ENCODE peak calls at places on chromosomes 12 and 14, in six cellular contexts. M is psoas muscle, F is uterus, J is brain microvascular endothelial cell, Q is spleen, Y is fibroblast of pulmonary artery. W is an unnamed sample.

GRCh38 chr14:24072436-24072835 is 1.1 kb downstream of the CPNE6 start:
- DNase-seq in Y (no peak), F (no peak), J (no peak), M (no peak), Q (peak; percentile 41), W (no peak)

GRCh38 chr14:36505892-36506731 is 13.9 kb downstream of the NKX2-1 start:
- DNase-seq in Q (no peak), J (no peak), M (no peak), Y (no peak), F (no peak), W (no peak)

GRCh38 chr12:53809005-53809404 is 57.2 kb upstream of the CISTR start:
- DNase-seq in F (no peak), Y (no peak), Q (no peak), M (no peak), J (no peak), W (no peak)

GRCh38 chr12:109111775-109112491 is 4.5 kb upstream of the ACACB start:
- DNase-seq in J (peak; percentile 52), Y (peak; percentile 69), Q (peak; percentile 79), F (peak; percentile 76), M (peak; percentile 74), W (no peak)

GRCh38 chr12:128008341-128008740 is 258.6 kb upstream of the TMEM132C start:
- DNase-seq in F (no peak), Y (peak; percentile 3), J (peak; percentile 76), M (no peak), Q (no peak), W (no peak)

GRCh38 chr14:52701223-52701622 is 5.8 kb upstream of the PSMC6 start:
- DNase-seq in M (no peak), Q (no peak), J (no peak), F (no peak), Y (peak; percentile 59), W (no peak)

GRCh38 chr12:129911437-129912049 is 7.7 kb upstream of the TMEM132D start:
- DNase-seq in F (no peak), Q (no peak), J (peak; percentile 49), M (no peak), Y (peak; percentile 14), W (no peak)

GRCh38 chr12:4159851-4160250 is 113.7 kb upstream of the CCND2 start:
- DNase-seq in Y (no peak), F (no peak), Q (no peak), J (no peak), M (no peak), W (no peak)

GRCh38 chr12:11653215-11653753 is 3.8 kb downstream of the ETV6 start:
- DNase-seq in Y (peak; percentile 46), J (no peak), Q (no peak), M (no peak), F (no peak), W (no peak)

GRCh38 chr12:75447695-75448393 is 32.7 kb upstream of the GLIPR1 start:
- DNase-seq in M (no peak), Q (no peak), Y (no peak), J (no peak), F (no peak), W (no peak)

GRCh38 chr12:8035440-8036010 is 3.0 kb downstream of the FOXJ2 start:
- DNase-seq in J (no peak), M (no peak), Q (no peak), Y (no peak), F (no peak), W (no peak)

GRCh38 chr12:50825372-50825838 is 17.3 kb upstream of the TMPRSS12 start:
- DNase-seq in Q (no peak), Y (peak; percentile 90), F (no peak), J (no peak), M (no peak), W (no peak)

GRCh38 chr12:54723653-54724256 is 75.6 kb upstream of the DCD start:
- DNase-seq in J (peak; percentile 9), M (no peak), F (no peak), Y (peak; percentile 25), Q (no peak), W (no peak)

GRCh38 chr12:40312982-40313576 is 88.3 kb downstream of the LRRK2 start:
- DNase-seq in M (no peak), Q (no peak), Y (peak; percentile 57), F (no peak), J (no peak), W (no peak)

GRCh38 chr12:70895956-70896355 is 24.6 kb downstream of the PTPRR start:
- DNase-seq in Y (no peak), M (no peak), Q (no peak), J (no peak), F (no peak), W (no peak)

GRCh38 chr12:50764861-50765324 is 992 bp downstream of the ATF1 start:
- DNase-seq in F (peak; percentile 26), Y (peak; percentile 56), M (no peak), Q (no peak), J (no peak), W (no peak)

GRCh38 chr14:68775614-68776126 is 17.2 kb downstream of the ZFP36L1 start:
- DNase-seq in F (peak; percentile 14), Y (no peak), M (no peak), Q (peak; percentile 61), J (no peak), W (no peak)

GRCh38 chr14:38882533-38882932 is 220.5 kb downstream of the SEC23A start:
- DNase-seq in J (no peak), M (no peak), F (no peak), Y (no peak), Q (no peak), W (no peak)

GRCh38 chr14:66284346-66284745 is 201.8 kb upstream of the CCDC196 start:
- DNase-seq in F (no peak), Y (peak; percentile 29), M (no peak), J (peak; percentile 16), Q (no peak), W (no peak)

GRCh38 chr14:85250369-85250768 is 279.6 kb upstream of the FLRT2 start:
- DNase-seq in Q (no peak), M (no peak), J (no peak), F (no peak), Y (no peak), W (no peak)

GRCh38 chr14:49908433-49908782 is 15.5 kb downstream of the ARF6 start:
- DNase-seq in J (no peak), F (no peak), Q (no peak), M (no peak), Y (no peak), W (no peak)

GRCh38 chr12:79690156-79690605 is 583 bp downstream of the PAWR start:
- DNase-seq in Y (no peak), J (peak; percentile 24), Q (peak; percentile 85), F (peak; percentile 36), M (no peak), W (peak; percentile 57)

GRCh38 chr12:97957109-97957508 is 494.5 kb downstream of the RMST start:
- DNase-seq in F (no peak), M (no peak), Q (no peak), Y (no peak), J (no peak), W (no peak)

GRCh38 chr12:8844665-8845064 is 22.2 kb downstream of the A2ML1 start:
- DNase-seq in F (peak; percentile 73), M (peak; percentile 37), J (no peak), Q (no peak), Y (peak; percentile 55), W (no peak)

GRCh38 chr14:90578283-90578985 is 181.6 kb downstream of the CALM1 start:
- DNase-seq in Q (peak; percentile 65), F (no peak), M (peak; percentile 60), Y (no peak), J (no peak), W (no peak)

GRCh38 chr14:95875831-95876768 is 532 bp upstream of the TUNAR start:
- DNase-seq in Q (no peak), Y (no peak), F (no peak), J (no peak), M (no peak), W (no peak)
- TF ChIP-seq CTCF in Q (no peak), Y (no peak), F (no peak), J (no peak), M (no peak), W (no peak)

GRCh38 chr12:114483996-114484395 is 78.1 kb upstream of the TBX5 start:
- DNase-seq in Y (no peak), M (no peak), F (no peak), Q (no peak), J (no peak), W (no peak)

GRCh38 chr12:114479831-114480230 is 73.9 kb upstream of the TBX5 start:
- DNase-seq in J (no peak), Y (no peak), Q (no peak), M (no peak), F (no peak), W (no peak)

GRCh38 chr12:114478891-114479290 is 72.9 kb upstream of the TBX5 start:
- DNase-seq in F (no peak), M (no peak), Y (no peak), J (no peak), Q (no peak), W (no peak)

GRCh38 chr12:114480309-114481199 is 74.6 kb upstream of the TBX5 start:
- DNase-seq in F (no peak), M (no peak), J (no peak), Q (no peak), Y (peak; percentile 66), W (no peak)

GRCh38 chr12:114481200-114481535 is 75.2 kb upstream of the TBX5 start:
- DNase-seq in Y (no peak), J (no peak), Q (no peak), M (no peak), F (no peak), W (no peak)
- H3K4me3 ChIP-seq in Y (no peak overlapping the region), J (no peak overlapping the region), Q (no peak overlapping the region), M (no peak overlapping the region), F (no peak overlapping the region), W (no peak overlapping the region)

GRCh38 chr12:27970981-27971489 is 1.5 kb downstream of the PTHLH start:
- DNase-seq in Y (no peak), Q (no peak), J (no peak), F (no peak), M (no peak), W (no peak)

GRCh38 chr12:27969011-27969900 is 3.3 kb downstream of the PTHLH start:
- DNase-seq in Q (peak; percentile 74), Y (no peak), M (peak; percentile 23), J (no peak), F (peak; percentile 18), W (no peak)

GRCh38 chr12:27971606-27972005 is 927 bp downstream of the PTHLH start:
- DNase-seq in Q (no peak), M (no peak), F (no peak), J (no peak), Y (no peak), W (no peak)

GRCh38 chr12:27970391-27970980 is 2.0 kb downstream of the PTHLH start:
- DNase-seq in F (peak; percentile 18), M (peak; percentile 36), Q (peak; percentile 73), Y (no peak), J (no peak), W (no peak)

GRCh38 chr12:27969901-27970390 is 2.6 kb downstream of the PTHLH start:
- DNase-seq in Q (peak; percentile 78), Y (peak; percentile 61), F (peak; percentile 39), M (peak; percentile 31), J (no peak), W (peak; percentile 68)
- TF ChIP-seq CTCF in Q (no peak), Y (no peak), F (no peak), M (peak; percentile 4), J (peak; percentile 3), W (peak; percentile 33)

GRCh38 chr12:76901628-76902386 is 23.0 kb upstream of the CSRP2 start:
- DNase-seq in J (no peak), F (no peak), M (no peak), Y (no peak), Q (no peak), W (no peak)
- H3K4me3 ChIP-seq in J (no peak overlapping the region), F (no peak overlapping the region), M (no peak overlapping the region), Y (no peak overlapping the region), Q (no peak overlapping the region), W (no peak overlapping the region)

W was measured in RWPE2.